ENCODE peak calls at places on chromosome 9, in seven cellular contexts. M is GDM1; O is NCI-H345; P is stimulated activated CD4-positive, alpha-beta T cell treated with anti-CD3 and anti-CD28 coated beads, Interleukin-2, amount 100 ng/mL, for 48 hours; E is smooth muscle cell of the brain vasculature; X is LoVo; H is iris pigment epithelial cell. L is an unnamed sample.

GRCh38 chr9:79809931-79810330 is 238.2 kb downstream of the TLE4 start:
- DNase-seq in X (no peak), M (no peak), H (peak; percentile 88), O (no peak), P (no peak), E (peak; percentile 35), L (peak; percentile 84)

GRCh38 chr9:69919461-69920061 is 98.9 kb downstream of the CFAP95 start:
- DNase-seq in E (peak; percentile 37), O (peak; percentile 55), H (peak; percentile 61), M (peak; percentile 28), X (peak; percentile 52), P (no peak), L (peak; percentile 63)

GRCh38 chr9:136189394-136190236 is 15.3 kb downstream of the LHX3 start:
- DNase-seq in X (peak; percentile 33), H (no peak), P (no peak), E (no peak), M (no peak), O (no peak), L (no peak)

GRCh38 chr9:121952611-121953010 is 140.5 kb downstream of the TTLL11 start:
- DNase-seq in O (no peak), H (no peak), M (peak; percentile 17), E (no peak), P (no peak), X (no peak), L (no peak)

GRCh38 chr9:125889122-125889523 is 141.9 kb downstream of the PBX3 start:
- DNase-seq in X (no peak), H (no peak), P (peak; percentile 1), O (peak; percentile 63), M (no peak), E (no peak), L (no peak)

GRCh38 chr9:26746357-26747072 is 146.1 kb downstream of the CAAP1 start:
- DNase-seq in M (no peak), O (no peak), P (no peak), X (peak; percentile 23), E (no peak), H (peak; percentile 74), L (peak; percentile 54)

GRCh38 chr9:126860077-126860756 is at the start of gene ZBTB34:
- DNase-seq in M (peak; percentile 73), O (peak; percentile 77), P (peak; percentile 82), E (no peak), X (peak; percentile 61), H (peak; percentile 25), L (peak; percentile 49)

GRCh38 chr9:76459691-76460635 is 981 bp downstream of the GCNT1 start:
- DNase-seq in E (no peak), P (no peak), H (peak; percentile 83), M (peak; percentile 33), O (peak; percentile 72), X (peak; percentile 43), L (peak; percentile 30)

L was measured in RPMI7951.